ENCODE peak calls at places on chromosome 6, in four cellular contexts. One of them, this sample, is unnamed.

GRCh38 chr6:127641905-127642304 is 64.9 kb downstream of the C6orf58 start:
- DNase-seq in CD4-positive, alpha-beta T cell: no peak
- DNase-seq in H9: peak
- DNase-seq in sigmoid colon: no peak
- DNase-seq in this sample: peak

GRCh38 chr6:170459451-170459850 is 93.7 kb downstream of the PSMB1 start:
- DNase-seq in CD4-positive, alpha-beta T cell: no peak
- DNase-seq in H9: no peak
- DNase-seq in sigmoid colon: no peak
- DNase-seq in this sample: peak

GRCh38 chr6:144449911-144450690 is 165.0 kb downstream of the UTRN start:
- DNase-seq in H9: no peak
- DNase-seq in sigmoid colon: no peak
- DNase-seq in CD4-positive, alpha-beta T cell: no peak
- DNase-seq in this sample: no peak

GRCh38 chr6:129884211-129884610 is 23.1 kb upstream of the TMEM244 start:
- DNase-seq in sigmoid colon: no peak
- DNase-seq in H9: no peak
- DNase-seq in CD4-positive, alpha-beta T cell: no peak
- DNase-seq in this sample: no peak

GRCh38 chr6:107392069-107392468 is 67.3 kb downstream of the PDSS2 start:
- DNase-seq in sigmoid colon: no peak
- DNase-seq in H9: no peak
- DNase-seq in CD4-positive, alpha-beta T cell: no peak
- DNase-seq in this sample: no peak

GRCh38 chr6:136113736-136114173 is 136.4 kb downstream of the MTFR2 start:
- DNase-seq in CD4-positive, alpha-beta T cell: no peak
- DNase-seq in H9: peak
- DNase-seq in sigmoid colon: peak
- DNase-seq in this sample: no peak

GRCh38 chr6:130371921-130372320 is 6.1 kb downstream of the TMEM200A start:
- DNase-seq in H9: no peak
- DNase-seq in CD4-positive, alpha-beta T cell: no peak
- DNase-seq in sigmoid colon: no peak
- DNase-seq in this sample: no peak

GRCh38 chr6:49565855-49566254 is 15.4 kb downstream of the C6orf141 start:
- DNase-seq in H9: no peak
- DNase-seq in CD4-positive, alpha-beta T cell: no peak
- DNase-seq in sigmoid colon: no peak
- DNase-seq in this sample: peak

GRCh38 chr6:112268628-112269027 is 14.3 kb upstream of the LAMA4 start:
- DNase-seq in H9: no peak
- DNase-seq in CD4-positive, alpha-beta T cell: no peak
- DNase-seq in sigmoid colon: no peak
- DNase-seq in this sample: no peak

GRCh38 chr6:22194188-22194921 is 102.5 kb downstream of the PRL start:
- DNase-seq in CD4-positive, alpha-beta T cell: no peak
- DNase-seq in H9: no peak
- DNase-seq in sigmoid colon: no peak
- DNase-seq in this sample: no peak

GRCh38 chr6:10719386-10720228 is 3.3 kb upstream of the TMEM14C start:
- DNase-seq in H9: no peak
- DNase-seq in CD4-positive, alpha-beta T cell: peak
- DNase-seq in sigmoid colon: no peak
- DNase-seq in this sample: no peak

GRCh38 chr6:88422831-88423230 is 256.7 kb upstream of the CNR1 start:
- DNase-seq in CD4-positive, alpha-beta T cell: no peak
- DNase-seq in H9: peak
- DNase-seq in sigmoid colon: no peak
- DNase-seq in this sample: no peak

GRCh38 chr6:3977875-3978711 is 100.8 kb downstream of the FAM217A start:
- DNase-seq in H9: peak
- DNase-seq in CD4-positive, alpha-beta T cell: peak
- DNase-seq in sigmoid colon: peak
- DNase-seq in this sample: peak

GRCh38 chr6:103002282-103002681 is 1608.8 kb downstream of the GRIK2 start:
- DNase-seq in sigmoid colon: no peak
- DNase-seq in CD4-positive, alpha-beta T cell: no peak
- DNase-seq in H9: no peak
- DNase-seq in this sample: no peak

GRCh38 chr6:25689966-25690365 is 38.0 kb downstream of the SCGN start:
- DNase-seq in sigmoid colon: no peak
- DNase-seq in H9: no peak
- DNase-seq in CD4-positive, alpha-beta T cell: no peak
- DNase-seq in this sample: no peak

GRCh38 chr6:156313037-156313436 is 464.1 kb upstream of the ARID1B start:
- DNase-seq in sigmoid colon: no peak
- DNase-seq in H9: no peak
- DNase-seq in CD4-positive, alpha-beta T cell: no peak
- DNase-seq in this sample: no peak

GRCh38 chr6:34867484-34867883 is 20.4 kb downstream of the TAF11 start:
- DNase-seq in H9: no peak
- DNase-seq in sigmoid colon: no peak
- DNase-seq in CD4-positive, alpha-beta T cell: no peak
- DNase-seq in this sample: no peak

GRCh38 chr6:166779381-166779780 is 152.3 kb upstream of the RPS6KA2 start:
- DNase-seq in CD4-positive, alpha-beta T cell: no peak
- DNase-seq in sigmoid colon: no peak
- DNase-seq in H9: no peak
- DNase-seq in this sample: no peak

GRCh38 chr6:147728903-147729302 is 220.4 kb downstream of the SAMD5 start:
- DNase-seq in H9: no peak
- DNase-seq in sigmoid colon: no peak
- DNase-seq in CD4-positive, alpha-beta T cell: no peak
- DNase-seq in this sample: no peak

GRCh38 chr6:53439556-53439955 is 90.8 kb upstream of the ELOVL5 start:
- DNase-seq in sigmoid colon: no peak
- DNase-seq in CD4-positive, alpha-beta T cell: no peak
- DNase-seq in H9: no peak
- DNase-seq in this sample: no peak

GRCh38 chr6:12813321-12813720 is 96.8 kb downstream of the PHACTR1 start:
- DNase-seq in CD4-positive, alpha-beta T cell: no peak
- DNase-seq in sigmoid colon: no peak
- DNase-seq in H9: no peak
- DNase-seq in this sample: no peak

GRCh38 chr6:150236544-150236943 is 93.7 kb downstream of the PPP1R14C start:
- DNase-seq in H9: no peak
- DNase-seq in sigmoid colon: no peak
- DNase-seq in CD4-positive, alpha-beta T cell: no peak
- DNase-seq in this sample: no peak

GRCh38 chr6:1063671-1064355 is 248.1 kb upstream of the FOXQ1 start:
- DNase-seq in sigmoid colon: no peak
- DNase-seq in CD4-positive, alpha-beta T cell: no peak
- DNase-seq in H9: no peak
- DNase-seq in this sample: peak

GRCh38 chr6:35078896-35079295 is 62.2 kb downstream of the TCP11 start:
- DNase-seq in sigmoid colon: no peak
- DNase-seq in H9: no peak
- DNase-seq in CD4-positive, alpha-beta T cell: no peak
- DNase-seq in this sample: no peak

GRCh38 chr6:26159417-26160273 is 72.4 kb downstream of the HFE start:
- DNase-seq in sigmoid colon: no peak
- DNase-seq in H9: no peak
- DNase-seq in CD4-positive, alpha-beta T cell: no peak
- DNase-seq in this sample: no peak

GRCh38 chr6:155330133-155330734 is 15.9 kb upstream of the TFB1M start:
- DNase-seq in H9: no peak
- DNase-seq in sigmoid colon: no peak
- DNase-seq in CD4-positive, alpha-beta T cell: no peak
- DNase-seq in this sample: no peak

GRCh38 chr6:100678027-100678426 is 203.1 kb downstream of the ASCC3 start:
- DNase-seq in H9: no peak
- DNase-seq in CD4-positive, alpha-beta T cell: no peak
- DNase-seq in sigmoid colon: no peak
- DNase-seq in this sample: no peak

GRCh38 chr6:150560004-150560883 is 39.4 kb upstream of the PLEKHG1 start:
- DNase-seq in CD4-positive, alpha-beta T cell: no peak
- DNase-seq in H9: no peak
- DNase-seq in sigmoid colon: no peak
- DNase-seq in this sample: peak

DNA sequence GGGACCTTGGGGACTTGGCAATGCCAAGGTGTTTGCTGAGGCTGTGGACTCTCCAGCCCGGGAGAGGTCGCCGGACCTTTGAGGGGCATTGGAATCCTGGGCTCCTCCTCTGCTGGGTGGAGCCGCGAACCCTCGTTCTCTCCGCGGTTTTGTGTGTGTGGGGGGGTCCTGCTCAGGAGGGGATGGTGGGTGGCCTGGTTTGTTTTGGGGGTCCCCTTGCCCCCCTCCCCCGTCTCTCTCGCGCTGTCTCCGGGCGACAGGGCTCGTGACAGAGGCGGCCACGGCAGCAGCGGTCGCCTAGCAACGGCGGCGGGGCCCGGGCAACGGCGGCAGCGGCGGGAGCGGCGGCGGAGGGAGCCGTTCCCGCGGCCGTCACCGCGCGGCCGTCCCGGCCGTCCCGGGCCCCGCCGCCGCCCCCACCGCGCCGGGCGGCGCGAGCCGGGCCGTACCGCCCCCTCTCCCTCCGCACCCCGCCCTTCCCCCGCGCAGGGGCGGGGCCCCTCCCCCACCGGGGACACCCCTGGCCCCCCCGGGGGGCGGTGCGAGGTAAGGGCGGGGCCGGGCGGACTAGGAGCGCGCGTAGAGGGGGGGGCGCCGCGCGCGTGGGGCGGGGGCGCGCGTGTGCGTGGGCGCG is 7.8 kb downstream of the SYNGAP1 start:
- DNase-seq in sigmoid colon: peak
- DNase-seq in CD4-positive, alpha-beta T cell: no peak
- DNase-seq in H9: peak
- DNase-seq in this sample: peak
- TF ChIP-seq CTCF in sigmoid colon: no peak
- TF ChIP-seq CTCF in CD4-positive, alpha-beta T cell: no peak
- TF ChIP-seq CTCF in H9: peak
- TF ChIP-seq CTCF in this sample: no peak

GRCh38 chr6:168908887-168909286 is 344.8 kb downstream of the THBS2 start:
- DNase-seq in sigmoid colon: no peak
- DNase-seq in CD4-positive, alpha-beta T cell: no peak
- DNase-seq in H9: no peak
- DNase-seq in this sample: no peak
- TF ChIP-seq CTCF in sigmoid colon: no peak
- TF ChIP-seq CTCF in CD4-positive, alpha-beta T cell: no peak
- TF ChIP-seq CTCF in H9: no peak
- TF ChIP-seq CTCF in this sample: no peak

GRCh38 chr6:40713002-40713719 is 126.0 kb upstream of the LRFN2 start:
- DNase-seq in sigmoid colon: no peak
- DNase-seq in H9: no peak
- DNase-seq in CD4-positive, alpha-beta T cell: no peak
- DNase-seq in this sample: no peak
- TF ChIP-seq CTCF in sigmoid colon: no peak
- TF ChIP-seq CTCF in H9: peak
- TF ChIP-seq CTCF in CD4-positive, alpha-beta T cell: no peak
- TF ChIP-seq CTCF in this sample: no peak

GRCh38 chr6:117191009-117191408 is 74.3 kb upstream of the VGLL2 start:
- DNase-seq in sigmoid colon: no peak
- DNase-seq in CD4-positive, alpha-beta T cell: no peak
- DNase-seq in H9: no peak
- DNase-seq in this sample: no peak

GRCh38 chr6:117191448-117191847 is 73.9 kb upstream of the VGLL2 start:
- DNase-seq in H9: no peak
- DNase-seq in CD4-positive, alpha-beta T cell: no peak
- DNase-seq in sigmoid colon: no peak
- DNase-seq in this sample: no peak

DNA sequence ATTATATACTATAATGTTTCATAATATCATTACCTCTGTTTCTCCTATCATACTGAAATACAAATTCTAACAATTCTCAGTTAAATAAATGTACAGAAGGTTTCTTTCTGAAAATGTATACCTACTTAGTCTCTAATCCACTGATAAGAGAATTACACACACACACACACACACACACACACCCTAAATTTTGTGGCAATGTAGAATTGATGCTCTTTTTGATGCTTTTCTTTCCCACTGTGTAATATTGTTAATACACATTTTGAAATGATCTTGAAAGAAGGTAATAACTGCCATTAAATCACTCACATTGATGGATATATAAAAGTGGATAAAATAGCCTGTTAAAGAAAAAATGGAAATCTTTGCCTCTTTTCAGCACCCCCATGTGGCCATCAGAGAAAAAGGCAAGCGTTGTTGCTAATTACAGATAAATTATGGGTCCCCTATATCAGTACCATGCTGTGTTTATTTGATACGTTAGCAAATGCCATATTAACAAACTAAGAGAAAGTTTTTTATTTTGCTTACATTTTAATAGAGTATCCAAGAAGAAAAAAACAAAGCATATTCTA is 76.6 kb upstream of the VGLL2 start:
- DNase-seq in CD4-positive, alpha-beta T cell: no peak
- DNase-seq in H9: no peak
- DNase-seq in sigmoid colon: no peak
- DNase-seq in this sample: no peak
- TF ChIP-seq CTCF in CD4-positive, alpha-beta T cell: no peak
- TF ChIP-seq CTCF in H9: peak
- TF ChIP-seq CTCF in sigmoid colon: no peak
- TF ChIP-seq CTCF in this sample: peak

GRCh38 chr6:16493802-16494201 is 255.4 kb downstream of the GMPR start:
- DNase-seq in CD4-positive, alpha-beta T cell: no peak
- DNase-seq in H9: no peak
- DNase-seq in sigmoid colon: no peak
- DNase-seq in this sample: no peak

GRCh38 chr6:16494781-16495180 is 256.4 kb downstream of the GMPR start:
- DNase-seq in sigmoid colon: no peak
- DNase-seq in H9: no peak
- DNase-seq in CD4-positive, alpha-beta T cell: no peak
- DNase-seq in this sample: no peak

GRCh38 chr6:16496982-16497823 is 258.8 kb downstream of the GMPR start:
- DNase-seq in sigmoid colon: no peak
- DNase-seq in H9: no peak
- DNase-seq in CD4-positive, alpha-beta T cell: no peak
- DNase-seq in this sample: no peak

GRCh38 chr6:16498237-16498636 is 259.9 kb downstream of the GMPR start:
- DNase-seq in H9: no peak
- DNase-seq in CD4-positive, alpha-beta T cell: no peak
- DNase-seq in sigmoid colon: no peak
- DNase-seq in this sample: no peak

DNA sequence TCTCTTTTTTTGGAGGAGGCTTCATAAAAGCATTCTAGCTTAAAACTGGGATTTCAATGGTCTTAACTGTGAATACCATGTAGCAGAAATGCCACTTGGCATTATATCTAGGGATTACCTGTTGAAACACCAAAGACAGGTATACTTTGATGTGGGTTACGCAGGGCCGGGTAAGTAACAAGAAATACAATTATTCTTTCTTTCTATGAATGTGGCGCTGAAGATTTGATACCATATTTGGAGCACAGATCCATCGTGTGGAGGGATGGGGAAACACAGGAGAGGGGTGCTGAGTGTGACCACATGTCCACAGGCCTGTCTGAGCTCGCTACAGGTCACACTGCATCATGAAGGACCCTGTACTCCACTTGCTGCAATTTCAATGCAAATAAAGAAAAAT is 257.8 kb downstream of the GMPR start:
- DNase-seq in H9: no peak
- DNase-seq in sigmoid colon: no peak
- DNase-seq in CD4-positive, alpha-beta T cell: no peak
- DNase-seq in this sample: no peak
- TF ChIP-seq CTCF in H9: no peak
- TF ChIP-seq CTCF in sigmoid colon: no peak
- TF ChIP-seq CTCF in CD4-positive, alpha-beta T cell: no peak
- TF ChIP-seq CTCF in this sample: no peak

This sample was measured in Calu3.